ENCODE peak calls at places on chromosome 22, in seven cellular contexts. T, S, V, I, L, J and B are unnamed samples.

GRCh38 chr22:47201186-47201995 is 438.9 kb downstream of the TBC1D22A start:
- DNase-seq in V (no peak), S (no peak), L (no peak), T (no peak), I (no peak), J (no peak), B (no peak)

GRCh38 chr22:45918455-45919370 is 58.2 kb downstream of the WNT7B start:
- DNase-seq in V (peak), I (peak), L (no peak), J (no peak), T (no peak), S (no peak), B (no peak)

GRCh38 chr22:17436981-17437410 is 67.7 kb downstream of the CECR2 start:
- DNase-seq in J (peak), S (no peak), I (no peak), V (no peak), T (no peak), L (no peak), B (no peak)

GRCh38 chr22:24831678-24832077 is 25.7 kb downstream of the SGSM1 start:
- DNase-seq in L (no peak), S (no peak), V (no peak), T (no peak), J (no peak), I (no peak), B (no peak)

GRCh38 chr22:42794551-42795510 is 62.2 kb downstream of the ARFGAP3 start:
- DNase-seq in I (no peak), T (no peak), J (peak), S (no peak), V (no peak), L (no peak), B (no peak)

GRCh38 chr22:17369553-17370035 is 334 bp downstream of the CECR2 start:
- DNase-seq in V (peak), S (peak), I (no peak), J (peak), L (peak), T (peak), B (peak)

GRCh38 chr22:29703595-29704195 is 16.1 kb upstream of the CABP7 start:
- DNase-seq in I (no peak), T (no peak), J (no peak), S (no peak), L (no peak), V (no peak), B (no peak)

GRCh38 chr22:35899736-35900135 is 128.9 kb downstream of the RBFOX2 start:
- DNase-seq in S (no peak), T (no peak), V (no peak), J (no peak), L (no peak), I (no peak), B (no peak)

GRCh38 chr22:42595434-42595833 is 19.2 kb downstream of the POLDIP3 start:
- DNase-seq in I (no peak), T (no peak), S (no peak), J (no peak), V (no peak), L (no peak), B (no peak)

GRCh38 chr22:41382610-41383009 is 868 bp downstream of the TEF start:
- DNase-seq in T (no peak), S (no peak), I (peak), L (no peak), J (peak), V (no peak), B (peak)

GRCh38 chr22:23218867-23219251 is 38.5 kb downstream of the BCR start:
- DNase-seq in L (peak), J (peak), I (no peak), V (peak), T (no peak), S (no peak), B (peak)

GRCh38 chr22:35368386-35368785 is 12.5 kb upstream of the HMOX1 start:
- DNase-seq in L (no peak), J (no peak), S (no peak), I (no peak), T (no peak), V (no peak), B (no peak)

GRCh38 chr22:23116506-23117263 is 25.1 kb downstream of the RSPH14 start:
- DNase-seq in J (no peak), I (no peak), T (no peak), S (no peak), V (no peak), L (no peak), B (no peak)

GRCh38 chr22:36197601-36198146 is 3.9 kb downstream of the APOL4 start:
- DNase-seq in S (peak), I (no peak), L (peak), J (peak), V (no peak), T (no peak), B (peak)

GRCh38 chr22:49664891-49665290 is 162.8 kb downstream of the BRD1 start:
- DNase-seq in I (peak), T (no peak), V (no peak), J (no peak), S (no peak), L (no peak), B (no peak)

GRCh38 chr22:19962246-19962908 is 20.8 kb upstream of the TXNRD2 start:
- DNase-seq in V (peak), T (peak), I (peak), L (peak), J (peak), S (peak), B (peak)

GRCh38 chr22:46376908-46377565 is 41.5 kb downstream of the TRMU start:
- DNase-seq in T (no peak), V (no peak), L (no peak), J (no peak), S (no peak), I (no peak), B (no peak)

GRCh38 chr22:29219881-29220670 is 14.4 kb downstream of the EMID1 start:
- DNase-seq in I (no peak), L (no peak), S (no peak), J (peak), T (no peak), V (no peak), B (no peak)

GRCh38 chr22:37218771-37219411 is 6.6 kb upstream of the SSTR3 start:
- DNase-seq in L (no peak), I (no peak), T (peak), S (no peak), J (no peak), V (peak), B (peak)

GRCh38 chr22:23655891-23656475 is 23.9 kb upstream of the DRICH1 start:
- DNase-seq in I (no peak), L (no peak), T (no peak), S (no peak), J (no peak), V (no peak), B (no peak)

GRCh38 chr22:42272431-42273004 is 2.1 kb upstream of the TCF20 start:
- DNase-seq in T (no peak), I (no peak), L (no peak), V (no peak), J (no peak), S (no peak), B (no peak)

GRCh38 chr22:48838846-48839730 is 988.6 kb downstream of the BRD1 start:
- DNase-seq in T (no peak), I (no peak), J (no peak), S (no peak), L (no peak), V (no peak), B (no peak)

GRCh38 chr22:23099525-23099792 is 29.1 kb downstream of the GNAZ start:
- DNase-seq in L (no peak), S (no peak), V (no peak), J (no peak), T (no peak), I (no peak), B (no peak)

GRCh38 chr22:18000441-18001039 is 23.8 kb downstream of the MICAL3 start:
- DNase-seq in T (peak), S (peak), I (no peak), V (no peak), L (peak), J (peak), B (peak)

GRCh38 chr22:36360871-36361383 is 26.8 kb downstream of the MYH9 start:
- DNase-seq in V (no peak), T (no peak), L (no peak), S (no peak), I (no peak), J (no peak), B (no peak)

GRCh38 chr22:19932367-19933206 is 9.0 kb upstream of the COMT start:
- DNase-seq in L (no peak), S (no peak), V (no peak), J (no peak), T (no peak), I (no peak), B (no peak)